ENCODE peak calls at places on chromosomes 12 and 14, in seven cellular contexts. One of them, this sample, is unnamed.

GRCh38 chr14:99258884-99259283 is 13.1 kb downstream of the BCL11B start:
- DNase-seq in left ventricle myocardium inferior: no peak
- DNase-seq in GM23248: no peak
- DNase-seq in left lung: no peak
- DNase-seq in K562: no peak
- DNase-seq in naive thymus-derived CD4-positive, alpha-beta T cell: no peak
- DNase-seq in astrocyte: no peak
- DNase-seq in this sample: no peak

GRCh38 chr14:60506462-60506984 is 2.4 kb upstream of the SIX6 start:
- DNase-seq in left ventricle myocardium inferior: no peak
- DNase-seq in GM23248: no peak
- DNase-seq in left lung: no peak
- DNase-seq in K562: no peak
- DNase-seq in naive thymus-derived CD4-positive, alpha-beta T cell: no peak
- DNase-seq in astrocyte: no peak
- DNase-seq in this sample: no peak

GRCh38 chr12:54624316-54625279 is 10.1 kb downstream of the LACRT start:
- DNase-seq in left ventricle myocardium inferior: no peak
- DNase-seq in GM23248: no peak
- DNase-seq in left lung: no peak
- DNase-seq in K562: no peak
- DNase-seq in naive thymus-derived CD4-positive, alpha-beta T cell: no peak
- DNase-seq in astrocyte: no peak
- DNase-seq in this sample: no peak

GRCh38 chr14:20436363-20436755 is 393 bp upstream of the KLHL33 start:
- DNase-seq in left ventricle myocardium inferior: no peak
- DNase-seq in GM23248: peak; percentile 77
- DNase-seq in left lung: no peak
- DNase-seq in K562: no peak
- DNase-seq in naive thymus-derived CD4-positive, alpha-beta T cell: no peak
- DNase-seq in astrocyte: peak; percentile 29
- DNase-seq in this sample: no peak

GRCh38 chr14:76918176-76918750 is 92.1 kb downstream of the LRRC74A start:
- DNase-seq in left ventricle myocardium inferior: peak; percentile 57
- DNase-seq in GM23248: peak; percentile 93
- DNase-seq in left lung: peak; percentile 80
- DNase-seq in K562: no peak
- DNase-seq in naive thymus-derived CD4-positive, alpha-beta T cell: no peak
- DNase-seq in astrocyte: peak; percentile 95
- DNase-seq in this sample: peak; percentile 46

GRCh38 chr14:65879218-65880009 is 466.9 kb downstream of the FUT8 start:
- DNase-seq in left ventricle myocardium inferior: no peak
- DNase-seq in GM23248: peak; percentile 95
- DNase-seq in left lung: no peak
- DNase-seq in K562: no peak
- DNase-seq in naive thymus-derived CD4-positive, alpha-beta T cell: no peak
- DNase-seq in astrocyte: peak; percentile 64
- DNase-seq in this sample: no peak

GRCh38 chr12:105322070-105322469 is 8.4 kb upstream of the C12orf75 start:
- DNase-seq in left ventricle myocardium inferior: no peak
- DNase-seq in GM23248: peak; percentile 94
- DNase-seq in left lung: no peak
- DNase-seq in K562: no peak
- DNase-seq in naive thymus-derived CD4-positive, alpha-beta T cell: no peak
- DNase-seq in astrocyte: peak; percentile 20
- DNase-seq in this sample: no peak

GRCh38 chr14:21382886-21383847 is 652 bp downstream of the SUPT16H start:
- DNase-seq in left ventricle myocardium inferior: no peak
- DNase-seq in GM23248: peak; percentile 86
- DNase-seq in left lung: peak; percentile 41
- DNase-seq in K562: peak; percentile 33
- DNase-seq in naive thymus-derived CD4-positive, alpha-beta T cell: peak; percentile 21
- DNase-seq in astrocyte: peak; percentile 54
- DNase-seq in this sample: peak; percentile 46

GRCh38 chr12:45224311-45224710 is 8.4 kb downstream of the ANO6 start:
- DNase-seq in left ventricle myocardium inferior: no peak
- DNase-seq in GM23248: no peak
- DNase-seq in left lung: no peak
- DNase-seq in K562: no peak
- DNase-seq in naive thymus-derived CD4-positive, alpha-beta T cell: no peak
- DNase-seq in astrocyte: no peak
- DNase-seq in this sample: no peak

GRCh38 chr12:132373967-132374820 is 44.8 kb upstream of the GALNT9 start:
- DNase-seq in left ventricle myocardium inferior: peak; percentile 9
- DNase-seq in GM23248: peak; percentile 25
- DNase-seq in left lung: peak; percentile 27
- DNase-seq in K562: no peak
- DNase-seq in naive thymus-derived CD4-positive, alpha-beta T cell: no peak
- DNase-seq in astrocyte: no peak
- DNase-seq in this sample: no peak

GRCh38 chr12:50637870-50638481 is 125.9 kb upstream of the ATF1 start:
- DNase-seq in left ventricle myocardium inferior: no peak
- DNase-seq in GM23248: peak; percentile 77
- DNase-seq in left lung: no peak
- DNase-seq in K562: peak; percentile 43
- DNase-seq in naive thymus-derived CD4-positive, alpha-beta T cell: no peak
- DNase-seq in astrocyte: peak; percentile 41
- DNase-seq in this sample: no peak

GRCh38 chr12:82686223-82687019 is at the start of gene TMTC2:
- DNase-seq in left ventricle myocardium inferior: peak; percentile 90
- DNase-seq in GM23248: peak; percentile 96
- DNase-seq in left lung: peak; percentile 96
- DNase-seq in K562: peak; percentile 79
- DNase-seq in naive thymus-derived CD4-positive, alpha-beta T cell: peak; percentile 76
- DNase-seq in astrocyte: peak; percentile 75
- DNase-seq in this sample: peak; percentile 95

GRCh38 chr12:63928305-63928704 is 83.8 kb downstream of the SRGAP1 start:
- DNase-seq in left ventricle myocardium inferior: no peak
- DNase-seq in GM23248: no peak
- DNase-seq in left lung: no peak
- DNase-seq in K562: no peak
- DNase-seq in naive thymus-derived CD4-positive, alpha-beta T cell: no peak
- DNase-seq in astrocyte: no peak
- DNase-seq in this sample: no peak

GRCh38 chr12:124391340-124392261 is 96.7 kb downstream of the RFLNA start:
- DNase-seq in left ventricle myocardium inferior: peak; percentile 69
- DNase-seq in GM23248: peak; percentile 86
- DNase-seq in left lung: peak; percentile 86
- DNase-seq in K562: peak; percentile 44
- DNase-seq in naive thymus-derived CD4-positive, alpha-beta T cell: no peak
- DNase-seq in astrocyte: peak; percentile 59
- DNase-seq in this sample: peak; percentile 67

GRCh38 chr12:1284611-1285010 is 293.6 kb downstream of the ERC1 start:
- DNase-seq in left ventricle myocardium inferior: no peak
- DNase-seq in GM23248: no peak
- DNase-seq in left lung: no peak
- DNase-seq in K562: no peak
- DNase-seq in naive thymus-derived CD4-positive, alpha-beta T cell: no peak
- DNase-seq in astrocyte: no peak
- DNase-seq in this sample: no peak

GRCh38 chr12:23929906-23930305 is 19.6 kb downstream of the SOX5 start:
- DNase-seq in left ventricle myocardium inferior: no peak
- DNase-seq in GM23248: no peak
- DNase-seq in left lung: no peak
- DNase-seq in K562: no peak
- DNase-seq in naive thymus-derived CD4-positive, alpha-beta T cell: no peak
- DNase-seq in astrocyte: no peak
- DNase-seq in this sample: no peak
- H3K4me1 ChIP-seq in left ventricle myocardium inferior: no peaks in the 10 kb centered on the region
- H3K4me1 ChIP-seq in GM23248: no peaks in the 10 kb centered on the region
- H3K4me1 ChIP-seq in left lung: no peaks in the 10 kb centered on the region
- H3K4me1 ChIP-seq in K562: no peaks in the 10 kb centered on the region
- H3K4me1 ChIP-seq in naive thymus-derived CD4-positive, alpha-beta T cell: no peaks in the 10 kb centered on the region
- H3K4me1 ChIP-seq in astrocyte: no peaks in the 10 kb centered on the region
- H3K4me1 ChIP-seq in this sample: no peaks in the 10 kb centered on the region

GRCh38 chr14:105066285-105067071 is 1.2 kb upstream of the GPR132 start:
- DNase-seq in left ventricle myocardium inferior: no peak
- DNase-seq in GM23248: no peak
- DNase-seq in left lung: no peak
- DNase-seq in K562: no peak
- DNase-seq in naive thymus-derived CD4-positive, alpha-beta T cell: no peak
- DNase-seq in astrocyte: no peak
- DNase-seq in this sample: no peak
- H3K4me1 ChIP-seq in left ventricle myocardium inferior: peaks cover 59% of the 10 kb centered on the region
- H3K4me1 ChIP-seq in GM23248: peaks cover 11% of the 10 kb centered on the region
- H3K4me1 ChIP-seq in left lung: peaks cover under 1% of the 10 kb centered on the region
- H3K4me1 ChIP-seq in K562: peaks cover 5% of the 10 kb centered on the region
- H3K4me1 ChIP-seq in naive thymus-derived CD4-positive, alpha-beta T cell: peaks cover 59% of the 10 kb centered on the region
- H3K4me1 ChIP-seq in astrocyte: peaks cover 28% of the 10 kb centered on the region
- H3K4me1 ChIP-seq in this sample: no peaks in the 10 kb centered on the region

GRCh38 chr12:87801860-87802720 is 227.1 kb downstream of the C12orf50 start:
- DNase-seq in left ventricle myocardium inferior: no peak
- DNase-seq in GM23248: peak; percentile 47
- DNase-seq in left lung: no peak
- DNase-seq in K562: no peak
- DNase-seq in naive thymus-derived CD4-positive, alpha-beta T cell: no peak
- DNase-seq in astrocyte: peak; percentile 41
- DNase-seq in this sample: no peak
- H3K4me1 ChIP-seq in left ventricle myocardium inferior: no peaks in the 10 kb centered on the region
- H3K4me1 ChIP-seq in GM23248: peaks cover 20% of the 10 kb centered on the region
- H3K4me1 ChIP-seq in left lung: no peaks in the 10 kb centered on the region
- H3K4me1 ChIP-seq in K562: no peaks in the 10 kb centered on the region
- H3K4me1 ChIP-seq in naive thymus-derived CD4-positive, alpha-beta T cell: no peaks in the 10 kb centered on the region
- H3K4me1 ChIP-seq in astrocyte: peaks cover 4% of the 10 kb centered on the region
- H3K4me1 ChIP-seq in this sample: no peaks in the 10 kb centered on the region

DNA sequence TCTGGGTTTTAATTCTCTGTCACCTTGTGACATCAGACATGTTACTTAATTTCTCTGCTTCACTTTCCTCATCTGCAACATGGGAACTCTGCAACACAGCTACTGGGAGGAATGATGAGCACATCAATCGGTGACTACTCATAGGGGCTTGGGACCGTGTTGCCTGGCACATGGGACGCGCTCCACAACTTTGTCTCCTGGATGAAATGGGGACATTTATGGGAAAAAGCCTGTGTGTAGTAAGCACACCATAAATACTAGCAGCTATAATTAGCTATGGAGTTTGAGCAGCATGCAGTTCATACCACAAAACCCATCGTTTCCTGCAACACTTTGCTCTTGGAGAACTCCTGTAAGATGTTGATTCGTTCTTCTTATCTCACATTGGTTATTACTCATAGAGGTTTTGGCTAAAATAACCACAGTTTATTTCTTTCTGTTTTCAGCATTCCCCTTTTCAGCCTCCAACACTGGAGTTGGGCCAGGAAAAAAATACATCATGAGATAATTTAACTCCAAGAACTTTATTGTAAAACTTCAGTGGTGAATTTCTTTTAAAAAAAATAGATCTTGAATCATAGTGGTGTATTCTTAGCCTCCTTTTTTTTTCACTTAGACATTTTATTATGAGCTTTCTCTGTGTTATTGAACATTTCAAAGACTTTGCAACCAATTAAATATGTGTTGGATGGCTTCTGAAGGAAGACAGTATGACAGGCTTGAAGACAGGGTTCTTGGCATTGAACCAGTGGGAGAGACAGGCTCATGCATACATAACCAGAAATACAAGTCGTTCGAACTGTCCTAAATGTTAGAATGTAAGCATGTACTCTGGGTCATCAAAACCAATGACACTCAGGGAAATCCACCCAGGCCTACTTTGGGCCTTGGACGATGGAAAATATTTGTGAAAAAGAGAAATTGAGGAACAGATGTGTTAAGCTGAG is 72.7 kb downstream of the RIN3 start:
- DNase-seq in left ventricle myocardium inferior: no peak
- DNase-seq in GM23248: peak; percentile 93
- DNase-seq in left lung: no peak
- DNase-seq in K562: no peak
- DNase-seq in naive thymus-derived CD4-positive, alpha-beta T cell: no peak
- DNase-seq in astrocyte: peak; percentile 100
- DNase-seq in this sample: no peak
- H3K4me1 ChIP-seq in left ventricle myocardium inferior: peaks cover 41% of the 10 kb centered on the region
- H3K4me1 ChIP-seq in GM23248: peaks cover 21% of the 10 kb centered on the region
- H3K4me1 ChIP-seq in left lung: no peaks in the 10 kb centered on the region
- H3K4me1 ChIP-seq in K562: no peaks in the 10 kb centered on the region
- H3K4me1 ChIP-seq in naive thymus-derived CD4-positive, alpha-beta T cell: peaks cover 90% of the 10 kb centered on the region
- H3K4me1 ChIP-seq in astrocyte: peaks cover 18% of the 10 kb centered on the region
- H3K4me1 ChIP-seq in this sample: peaks cover 9% of the 10 kb centered on the region

DNA sequence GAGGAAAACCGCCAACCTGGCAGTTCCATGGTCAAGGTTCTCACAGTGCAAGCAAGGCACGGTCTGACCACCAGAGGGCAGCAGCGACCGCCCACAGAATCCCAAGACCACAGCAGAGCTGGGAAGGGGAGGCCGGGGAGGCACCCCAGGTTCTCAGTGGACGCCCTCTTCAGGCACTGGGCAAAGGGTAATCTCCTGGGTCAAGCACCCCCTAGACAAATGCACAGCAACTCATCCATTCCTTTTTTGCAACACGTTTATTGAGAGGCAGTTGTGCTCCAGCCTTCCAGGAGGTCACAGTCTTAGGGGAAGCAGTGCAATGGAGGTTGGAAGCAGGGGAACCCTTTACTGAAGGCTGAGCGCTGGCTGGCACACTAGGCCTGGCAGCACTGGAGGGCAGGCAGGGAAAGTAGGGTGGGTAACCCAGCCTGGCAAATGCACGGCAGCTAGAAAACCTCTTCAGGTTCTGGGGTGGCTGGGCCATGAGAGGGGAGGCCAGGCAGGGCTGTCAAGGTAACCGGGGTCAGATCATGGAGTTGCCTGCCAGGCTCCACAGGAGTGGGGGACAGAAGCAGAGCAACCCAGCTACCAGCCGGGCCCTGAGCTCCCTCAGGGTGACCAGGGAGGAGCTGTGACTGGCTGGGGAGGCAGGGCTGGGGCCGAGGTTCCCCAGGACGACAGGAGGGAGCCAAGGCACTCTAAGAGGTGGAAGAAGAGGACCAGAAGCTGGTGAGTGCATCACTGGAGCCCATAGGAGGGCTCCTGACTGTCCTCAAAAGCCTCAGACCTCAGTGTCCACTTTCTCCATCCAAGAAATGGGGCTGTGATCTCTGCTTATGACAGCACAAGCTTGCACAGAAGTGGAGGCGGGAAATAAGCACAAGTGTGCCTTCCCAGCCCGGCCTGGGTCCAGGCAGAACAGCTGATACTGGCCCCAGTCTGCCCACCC is 1.8 kb upstream of the RHOF start:
- DNase-seq in left ventricle myocardium inferior: peak; percentile 89
- DNase-seq in GM23248: peak; percentile 82
- DNase-seq in left lung: peak; percentile 89
- DNase-seq in K562: peak; percentile 86
- DNase-seq in naive thymus-derived CD4-positive, alpha-beta T cell: peak; percentile 83
- DNase-seq in astrocyte: no peak
- DNase-seq in this sample: peak; percentile 95
- H3K4me1 ChIP-seq in left ventricle myocardium inferior: peaks cover 93% of the 10 kb centered on the region
- H3K4me1 ChIP-seq in GM23248: peaks cover 31% of the 10 kb centered on the region
- H3K4me1 ChIP-seq in left lung: peaks cover 45% of the 10 kb centered on the region
- H3K4me1 ChIP-seq in K562: peaks cover 38% of the 10 kb centered on the region
- H3K4me1 ChIP-seq in naive thymus-derived CD4-positive, alpha-beta T cell: peaks cover 40% of the 10 kb centered on the region
- H3K4me1 ChIP-seq in astrocyte: peaks cover 55% of the 10 kb centered on the region
- H3K4me1 ChIP-seq in this sample: peaks cover 79% of the 10 kb centered on the region

GRCh38 chr12:13195848-13196301 is 651 bp upstream of the EMP1 start:
- DNase-seq in left ventricle myocardium inferior: no peak
- DNase-seq in GM23248: peak; percentile 82
- DNase-seq in left lung: no peak
- DNase-seq in K562: no peak
- DNase-seq in naive thymus-derived CD4-positive, alpha-beta T cell: no peak
- DNase-seq in astrocyte: peak; percentile 59
- DNase-seq in this sample: no peak
- H3K4me1 ChIP-seq in left ventricle myocardium inferior: peaks cover 43% of the 10 kb centered on the region
- H3K4me1 ChIP-seq in GM23248: peaks cover 43% of the 10 kb centered on the region
- H3K4me1 ChIP-seq in left lung: peaks cover 33% of the 10 kb centered on the region
- H3K4me1 ChIP-seq in K562: no peaks in the 10 kb centered on the region
- H3K4me1 ChIP-seq in naive thymus-derived CD4-positive, alpha-beta T cell: peaks cover 8% of the 10 kb centered on the region
- H3K4me1 ChIP-seq in astrocyte: peaks cover 42% of the 10 kb centered on the region
- H3K4me1 ChIP-seq in this sample: peaks cover 22% of the 10 kb centered on the region

GRCh38 chr14:101827286-101827685 is 65.8 kb downstream of the PPP2R5C start:
- DNase-seq in left ventricle myocardium inferior: no peak
- DNase-seq in GM23248: no peak
- DNase-seq in left lung: no peak
- DNase-seq in K562: no peak
- DNase-seq in naive thymus-derived CD4-positive, alpha-beta T cell: no peak
- DNase-seq in astrocyte: no peak
- DNase-seq in this sample: no peak
- H3K4me1 ChIP-seq in left ventricle myocardium inferior: peaks cover 98% of the 10 kb centered on the region
- H3K4me1 ChIP-seq in GM23248: peaks cover 25% of the 10 kb centered on the region
- H3K4me1 ChIP-seq in left lung: peaks cover 20% of the 10 kb centered on the region
- H3K4me1 ChIP-seq in K562: peaks cover 16% of the 10 kb centered on the region
- H3K4me1 ChIP-seq in naive thymus-derived CD4-positive, alpha-beta T cell: peaks cover 75% of the 10 kb centered on the region
- H3K4me1 ChIP-seq in astrocyte: no peaks in the 10 kb centered on the region
- H3K4me1 ChIP-seq in this sample: no peaks in the 10 kb centered on the region

This sample was measured in mucosa of descending colon.